ENCODE peak calls at places on chromosomes 5 and 9, in ten cellular contexts. S, X, N, B, I, M, T, E, J and Q are unnamed samples.

GRCh38 chr5:80033513-80033912 is 1.6 kb upstream of the THBS4 start:
- DNase-seq in S (no peak), X (no peak), N (no peak), B (no peak), I (no peak), M (no peak), T (no peak), E (no peak), J (no peak), Q (no peak)

GRCh38 chr5:157729858-157730257 is 1.4 kb upstream of the THG1L start:
- DNase-seq in S (no peak), X (no peak), N (no peak), B (no peak), I (no peak), M (no peak), T (no peak), E (peak), J (no peak), Q (no peak)

GRCh38 chr5:93404246-93404645 is 176.8 kb downstream of the NR2F1-AS1 start:
- DNase-seq in S (no peak), X (no peak), N (no peak), B (no peak), I (no peak), M (no peak), T (no peak), E (no peak), J (no peak), Q (no peak)

GRCh38 chr9:112162644-112163413 is 12.3 kb downstream of the SUSD1 start:
- DNase-seq in S (no peak), X (no peak), N (no peak), B (no peak), I (no peak), M (no peak), T (no peak), E (peak), J (no peak), Q (no peak)

GRCh38 chr5:95841914-95842812 is 19.6 kb upstream of the GLRX start:
- DNase-seq in S (no peak), X (no peak), N (no peak), B (no peak), I (no peak), M (no peak), T (no peak), E (no peak), J (no peak), Q (no peak)

GRCh38 chr5:107814183-107814582 is 143.4 kb upstream of the EFNA5 start:
- DNase-seq in S (no peak), X (no peak), N (no peak), B (no peak), I (no peak), M (no peak), T (no peak), E (no peak), J (no peak), Q (no peak)

GRCh38 chr9:107946364-107947137 is 457.0 kb upstream of the KLF4 start:
- DNase-seq in S (no peak), X (no peak), N (no peak), B (no peak), I (no peak), M (no peak), T (no peak), E (no peak), J (no peak), Q (no peak)

GRCh38 chr9:78866228-78867132 is 569.6 kb downstream of the PSAT1 start:
- DNase-seq in S (peak), X (no peak), N (no peak), B (no peak), I (no peak), M (peak), T (no peak), E (no peak), J (no peak), Q (no peak)

GRCh38 chr5:132456553-132457361 is 33.8 kb downstream of the IRF1 start:
- DNase-seq in S (no peak), X (no peak), N (peak), B (peak), I (no peak), M (no peak), T (no peak), E (no peak), J (no peak), Q (no peak)

GRCh38 chr9:89494199-89494598 is 3.7 kb downstream of the SEMA4D start:
- DNase-seq in S (no peak), X (no peak), N (no peak), B (no peak), I (no peak), M (no peak), T (no peak), E (no peak), J (no peak), Q (no peak)

GRCh38 chr9:126235844-126236243 is 90.8 kb upstream of the MVB12B start:
- DNase-seq in S (no peak), X (no peak), N (no peak), B (no peak), I (no peak), M (no peak), T (no peak), E (no peak), J (no peak), Q (no peak)

GRCh38 chr5:71924980-71925379 is 182.3 kb upstream of the MAP1B start:
- DNase-seq in S (no peak), X (no peak), N (no peak), B (no peak), I (peak), M (no peak), T (no peak), E (no peak), J (no peak), Q (peak)

GRCh38 chr9:89686134-89686533 is 81.3 kb downstream of the GADD45G start:
- DNase-seq in S (no peak), X (peak), N (no peak), B (no peak), I (no peak), M (no peak), T (no peak), E (no peak), J (no peak), Q (peak)

GRCh38 chr5:80055491-80056170 is 20.5 kb downstream of the THBS4 start:
- DNase-seq in S (no peak), X (peak), N (no peak), B (no peak), I (no peak), M (no peak), T (no peak), E (no peak), J (peak), Q (peak)

GRCh38 chr5:75457691-75458090 is 53.7 kb downstream of the CERT1 start:
- DNase-seq in S (no peak), X (no peak), N (no peak), B (no peak), I (no peak), M (no peak), T (no peak), E (no peak), J (no peak), Q (no peak)

GRCh38 chr5:1538276-1538675 is 14.5 kb upstream of the LPCAT1 start:
- DNase-seq in S (no peak), X (no peak), N (no peak), B (no peak), I (no peak), M (no peak), T (no peak), E (no peak), J (no peak), Q (no peak)